ENCODE peak calls at places on chromosomes 1 and 21, in seven cellular contexts. One of them, this sample, is unnamed.

GRCh38 chr1:147080671-147081394 is 91.4 kb downstream of the PRKAB2 start:
- DNase-seq in foreskin fibroblast: no peak
- DNase-seq in coronary artery: no peak
- DNase-seq in pancreas: no peak
- DNase-seq in HS-5: no peak
- DNase-seq in EH: no peak
- DNase-seq in T-helper 2 cell: no peak
- DNase-seq in this sample: peak

GRCh38 chr21:42367379-42368165 is 1.2 kb upstream of the TFF1 start:
- DNase-seq in foreskin fibroblast: no peak
- DNase-seq in coronary artery: no peak
- DNase-seq in pancreas: no peak
- DNase-seq in HS-5: no peak
- DNase-seq in EH: no peak
- DNase-seq in T-helper 2 cell: no peak
- DNase-seq in this sample: no peak

GRCh38 chr1:226548281-226549093 is at the start of gene STUM:
- DNase-seq in foreskin fibroblast: peak
- DNase-seq in coronary artery: no peak
- DNase-seq in pancreas: peak
- DNase-seq in HS-5: no peak
- DNase-seq in EH: peak
- DNase-seq in T-helper 2 cell: no peak
- DNase-seq in this sample: peak

GRCh38 chr1:165902565-165902964 is 75.2 kb downstream of the UCK2 start:
- DNase-seq in foreskin fibroblast: no peak
- DNase-seq in coronary artery: no peak
- DNase-seq in pancreas: no peak
- DNase-seq in HS-5: no peak
- DNase-seq in EH: no peak
- DNase-seq in T-helper 2 cell: no peak
- DNase-seq in this sample: no peak

GRCh38 chr1:21783679-21784603 is 992 bp upstream of the USP48 start:
- DNase-seq in foreskin fibroblast: peak
- DNase-seq in coronary artery: no peak
- DNase-seq in pancreas: peak
- DNase-seq in HS-5: no peak
- DNase-seq in EH: peak
- DNase-seq in T-helper 2 cell: no peak
- DNase-seq in this sample: no peak

GRCh38 chr1:93440272-93440671 is 7.6 kb upstream of the FNBP1L start:
- DNase-seq in foreskin fibroblast: no peak
- DNase-seq in coronary artery: no peak
- DNase-seq in pancreas: no peak
- DNase-seq in HS-5: no peak
- DNase-seq in EH: no peak
- DNase-seq in T-helper 2 cell: no peak
- DNase-seq in this sample: no peak

GRCh38 chr1:202086579-202087350 is 36.0 kb upstream of the GPR37L1 start:
- DNase-seq in foreskin fibroblast: no peak
- DNase-seq in coronary artery: no peak
- DNase-seq in pancreas: no peak
- DNase-seq in HS-5: no peak
- DNase-seq in EH: no peak
- DNase-seq in T-helper 2 cell: no peak
- DNase-seq in this sample: no peak

GRCh38 chr1:8152731-8153702 is 126.9 kb upstream of the ERRFI1 start:
- DNase-seq in foreskin fibroblast: no peak
- DNase-seq in coronary artery: no peak
- DNase-seq in pancreas: no peak
- DNase-seq in HS-5: no peak
- DNase-seq in EH: no peak
- DNase-seq in T-helper 2 cell: no peak
- DNase-seq in this sample: no peak

GRCh38 chr1:32464716-32465540 is at the start of gene ZBTB8B:
- DNase-seq in foreskin fibroblast: peak
- DNase-seq in coronary artery: peak
- DNase-seq in pancreas: peak
- DNase-seq in HS-5: no peak
- DNase-seq in EH: peak
- DNase-seq in T-helper 2 cell: no peak
- DNase-seq in this sample: peak

GRCh38 chr1:224721000-224721399 is 104.9 kb downstream of the CNIH3 start:
- DNase-seq in foreskin fibroblast: no peak
- DNase-seq in coronary artery: no peak
- DNase-seq in pancreas: no peak
- DNase-seq in HS-5: no peak
- DNase-seq in EH: no peak
- DNase-seq in T-helper 2 cell: no peak
- DNase-seq in this sample: no peak

GRCh38 chr1:36989260-36989659 is 45.1 kb downstream of the GRIK3 start:
- DNase-seq in foreskin fibroblast: no peak
- DNase-seq in coronary artery: no peak
- DNase-seq in pancreas: no peak
- DNase-seq in HS-5: no peak
- DNase-seq in EH: no peak
- DNase-seq in T-helper 2 cell: no peak
- DNase-seq in this sample: no peak